ENCODE peak calls at places on chromosomes 12 and 14, in five cellular contexts. X, K, S, U and T are unnamed samples.

GRCh38 chr12:89825591-89826449 is 117.2 kb upstream of the ATP2B1 start:
- DNase-seq in K (no peak), S (peak; percentile 26), U (peak; percentile 13), X (no peak), T (no peak)

GRCh38 chr12:79019672-79020071 is 155.1 kb downstream of the SYT1 start:
- DNase-seq in S (no peak), X (no peak), U (no peak), K (no peak), T (no peak)

GRCh38 chr14:101359221-101360044 is 201.9 kb upstream of the DIO3 start:
- DNase-seq in K (no peak), S (no peak), X (peak; percentile 71), U (peak; percentile 22), T (peak; percentile 3)

GRCh38 chr12:131213896-131214442 is 260.3 kb downstream of the ADGRD1 start:
- DNase-seq in U (no peak), S (no peak), X (no peak), K (no peak), T (no peak)

GRCh38 chr12:56151672-56152131 is 685 bp upstream of the MYL6B start:
- DNase-seq in S (peak; percentile 71), X (no peak), K (peak; percentile 32), U (no peak), T (no peak)

GRCh38 chr14:55477680-55478079 is 37.3 kb upstream of the TBPL2 start:
- DNase-seq in S (no peak), K (no peak), U (no peak), X (no peak), T (no peak)

GRCh38 chr12:56632701-56633464 is 2.8 kb upstream of the BAZ2A start:
- DNase-seq in K (no peak), U (no peak), X (no peak), S (no peak), T (no peak)

GRCh38 chr14:38297681-38298080 is 41.8 kb upstream of the CLEC14A start:
- DNase-seq in U (peak; percentile 20), K (no peak), X (no peak), S (no peak), T (no peak)

GRCh38 chr14:97443412-97443811 is 646.2 kb downstream of the VRK1 start:
- DNase-seq in U (no peak), K (no peak), X (no peak), S (no peak), T (no peak)

GRCh38 chr12:75960086-75960910 is 71.3 kb downstream of the PHLDA1 start:
- DNase-seq in X (no peak), U (no peak), S (no peak), K (no peak), T (no peak)